ENCODE peak calls at places on chromosomes 16 and 17, in seven cellular contexts. M, W, Y, H, J, K and Z are unnamed samples.

GRCh38 chr16:17258848-17259713 is 211.7 kb downstream of the XYLT1 start:
- DNase-seq in K (no peak), M (peak), J (no peak), W (no peak), Y (peak), H (peak), Z (peak)

GRCh38 chr17:75373290-75373689 is 32.2 kb downstream of the GRB2 start:
- DNase-seq in J (no peak), H (no peak), W (no peak), M (no peak), K (no peak), Y (no peak), Z (no peak)

GRCh38 chr16:70267516-70267915 is 15.8 kb upstream of the EXOSC6 start:
- DNase-seq in W (no peak), M (no peak), J (peak), K (peak), Y (no peak), H (peak), Z (no peak)

GRCh38 chr17:64662774-64663367 is 764 bp upstream of the SMURF2 start:
- DNase-seq in K (no peak), M (no peak), H (no peak), J (no peak), Y (no peak), W (peak), Z (no peak)

GRCh38 chr17:73595068-73595865 is 49.0 kb downstream of the SDK2 start:
- DNase-seq in J (peak), H (peak), W (no peak), Y (no peak), M (no peak), K (no peak), Z (peak)

GRCh38 chr17:56499799-56500388 is 93.6 kb upstream of the NOG start:
- DNase-seq in W (no peak), Y (no peak), H (peak), J (no peak), K (peak), M (no peak), Z (no peak)

GRCh38 chr17:64198711-64199110 is 64.3 kb downstream of the TEX2 start:
- DNase-seq in H (no peak), K (no peak), J (no peak), Y (no peak), M (no peak), W (no peak), Z (no peak)

GRCh38 chr17:11901901-11902300 is 95.4 kb downstream of the ZNF18 start:
- DNase-seq in Y (no peak), K (no peak), J (no peak), M (no peak), W (no peak), H (no peak), Z (no peak)

GRCh38 chr17:39450051-39450450 is 1.0 kb downstream of the MED1 start:
- DNase-seq in Y (no peak), W (no peak), M (no peak), J (no peak), K (peak), H (no peak), Z (no peak)

GRCh38 chr17:39054111-39054645 is 87.0 kb upstream of the FBXO47 start:
- DNase-seq in W (no peak), H (no peak), K (no peak), Y (no peak), J (no peak), M (no peak), Z (no peak)

GRCh38 chr17:65176646-65177409 is 39.7 kb downstream of the RGS9 start:
- DNase-seq in Y (no peak), W (no peak), K (no peak), M (no peak), H (no peak), J (no peak), Z (no peak)

GRCh38 chr17:29709861-29710849 is 87.4 kb upstream of the CORO6 start:
- DNase-seq in H (no peak), Y (no peak), K (no peak), J (no peak), W (no peak), M (no peak), Z (no peak)

GRCh38 chr16:50152386-50152806 is 710 bp upstream of the TENT4B start:
- DNase-seq in W (peak), H (no peak), Y (peak), M (peak), K (no peak), J (no peak), Z (peak)

GRCh38 chr16:21560462-21560861 is 38.9 kb upstream of the METTL9 start:
- DNase-seq in J (no peak), W (no peak), H (no peak), Y (no peak), M (no peak), K (no peak), Z (no peak)

GRCh38 chr17:43943769-43944418 is 1.6 kb upstream of the PPY start:
- DNase-seq in Y (peak), K (peak), W (peak), J (peak), H (peak), M (peak), Z (peak)

GRCh38 chr16:78915916-78916315 is 684.6 kb downstream of the MAF start:
- DNase-seq in M (no peak), H (no peak), K (no peak), W (no peak), Y (no peak), J (no peak), Z (no peak)

GRCh38 chr17:28634211-28634865 is 10.6 kb downstream of the BLTP2 start:
- DNase-seq in H (no peak), J (no peak), M (no peak), W (no peak), K (no peak), Y (no peak), Z (no peak)

GRCh38 chr17:47837401-47838039 is 3.6 kb downstream of the SCRN2 start:
- DNase-seq in J (no peak), H (no peak), K (peak), M (no peak), Y (no peak), W (no peak), Z (no peak)

GRCh38 chr17:82917656-82918345 is 78.0 kb upstream of the ZNF750 start:
- DNase-seq in H (peak), J (peak), W (no peak), Y (no peak), M (no peak), K (peak), Z (no peak)

GRCh38 chr17:38428643-38429371 is 543 bp downstream of the ARHGAP23 start:
- DNase-seq in J (peak), M (no peak), K (no peak), W (no peak), Y (no peak), H (no peak), Z (no peak)

DNA sequence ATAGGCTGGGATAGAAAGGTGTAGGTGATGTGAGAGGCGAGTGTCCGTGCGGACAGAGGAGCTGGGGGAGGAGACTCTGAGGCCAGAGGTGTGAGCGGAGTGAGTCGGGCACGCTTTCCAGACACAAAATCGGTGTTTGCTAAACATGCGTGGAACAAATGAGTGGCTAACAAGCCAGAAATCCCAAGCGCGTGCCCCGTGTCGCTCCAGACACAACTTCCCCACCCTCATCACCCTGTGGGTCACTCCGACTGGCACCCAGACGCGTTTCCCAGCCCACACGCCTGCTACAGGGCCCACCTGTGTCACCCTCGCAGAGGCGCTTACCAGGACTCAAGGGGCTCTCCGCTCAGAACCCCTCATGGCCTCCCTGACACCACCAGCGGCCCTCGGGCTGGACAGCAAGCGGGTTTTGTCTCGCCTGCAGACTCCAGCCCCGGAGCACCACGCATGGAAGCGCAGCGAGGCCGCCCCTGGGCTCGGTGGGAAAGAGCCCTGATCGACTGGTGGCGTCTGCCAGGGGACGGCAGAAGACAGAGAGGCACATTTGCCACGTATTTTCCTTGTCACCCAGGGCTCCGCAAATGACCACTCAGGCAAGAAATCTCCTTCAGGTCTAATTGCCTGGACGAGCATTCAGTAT is 6.0 kb upstream of the RPH3AL start:
- DNase-seq in H (no peak), K (no peak), M (no peak), J (no peak), Y (no peak), W (no peak), Z (no peak)
- TF ChIP-seq TAF1 in H (no peak), K (no peak), M (no peak), J (no peak), Y (no peak), W (no peak), Z (no peak)

GRCh38 chr17:67491009-67491677 is 114.1 kb downstream of the PITPNC1 start:
- DNase-seq in W (no peak), K (peak), Y (no peak), M (no peak), H (no peak), J (peak), Z (no peak)
- TF ChIP-seq POLR2AphosphoS5 in W (no peak), K (no peak), Y (no peak), M (no peak), H (no peak), J (peak), Z (no peak)

DNA sequence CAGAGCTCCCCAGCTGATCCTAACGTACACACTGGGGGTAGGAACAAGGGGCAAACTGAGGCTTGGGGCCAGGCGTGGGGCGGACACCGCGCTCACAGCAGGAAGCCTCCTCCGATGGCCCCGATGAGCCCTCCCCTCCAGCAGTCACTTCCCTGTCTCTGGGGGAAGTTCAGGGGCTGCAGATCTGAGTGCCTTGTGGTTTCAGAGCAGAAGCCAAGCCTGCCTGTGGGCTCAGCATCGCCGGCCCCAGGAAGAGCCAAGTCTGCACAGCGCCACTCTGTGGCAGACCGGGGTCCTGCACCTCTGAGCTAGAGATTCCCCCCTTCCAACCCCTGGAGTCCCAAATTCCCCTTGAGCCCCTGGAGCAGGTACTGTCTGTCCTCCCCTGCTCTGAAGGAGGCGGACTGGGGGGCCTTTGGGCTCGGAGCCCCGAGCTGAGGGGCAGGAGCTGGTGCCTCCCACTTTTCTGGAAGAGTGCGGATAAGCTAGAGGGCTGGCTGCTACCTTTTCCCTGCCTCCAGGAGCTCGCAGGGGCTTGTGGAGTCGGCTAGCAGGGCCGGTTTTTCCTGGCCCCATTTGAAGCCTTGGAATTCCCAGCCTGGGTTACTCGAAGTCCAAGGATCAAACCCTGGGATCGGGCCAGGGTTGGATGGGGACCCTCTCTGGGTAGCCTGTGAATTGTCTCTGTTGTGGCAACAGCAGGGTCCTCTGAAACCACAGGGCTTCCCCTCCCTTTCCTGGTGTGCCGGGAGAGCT is 2.9 kb downstream of the GSE1 start:
- DNase-seq in W (no peak), Y (peak), M (peak), K (peak), H (no peak), J (peak), Z (peak)
- TF ChIP-seq TAF1 in W (no peak), Y (no peak), M (no peak), K (no peak), H (peak), J (no peak), Z (no peak)

GRCh38 chr16:67177743-67178699 is 5.7 kb downstream of the MATCAP1 start:
- DNase-seq in M (no peak), H (peak), Y (peak), J (peak), W (peak), K (peak), Z (peak)
- TF ChIP-seq POLR2AphosphoS5 in M (no peak), H (no peak), Y (no peak), J (no peak), W (peak), K (peak), Z (no peak)

DNA sequence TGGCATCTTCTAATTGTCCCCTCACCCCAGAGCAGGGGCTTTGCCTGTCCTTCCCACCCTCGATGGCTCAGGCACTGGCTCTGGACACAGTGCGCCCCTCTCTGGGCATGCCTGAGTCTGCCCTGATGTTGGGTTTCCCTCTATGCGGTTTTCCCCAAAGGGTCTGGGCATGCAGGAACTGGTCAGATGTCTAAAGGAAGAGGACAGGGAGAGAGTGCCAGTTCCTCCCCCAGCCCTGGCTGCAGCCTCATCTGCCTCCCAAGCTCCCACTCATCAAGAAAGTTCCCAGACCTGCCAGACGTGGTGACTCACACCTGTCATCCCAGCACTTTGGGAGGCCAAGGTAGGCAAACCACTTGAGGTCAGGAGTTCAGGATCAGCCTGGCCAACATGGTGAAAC is 41.3 kb upstream of the PABPN1L start:
- DNase-seq in Y (no peak), H (no peak), J (no peak), W (no peak), M (no peak), K (no peak), Z (no peak)
- TF ChIP-seq TAF1 in Y (no peak), H (no peak), J (no peak), W (no peak), M (no peak), K (no peak), Z (no peak)

DNA sequence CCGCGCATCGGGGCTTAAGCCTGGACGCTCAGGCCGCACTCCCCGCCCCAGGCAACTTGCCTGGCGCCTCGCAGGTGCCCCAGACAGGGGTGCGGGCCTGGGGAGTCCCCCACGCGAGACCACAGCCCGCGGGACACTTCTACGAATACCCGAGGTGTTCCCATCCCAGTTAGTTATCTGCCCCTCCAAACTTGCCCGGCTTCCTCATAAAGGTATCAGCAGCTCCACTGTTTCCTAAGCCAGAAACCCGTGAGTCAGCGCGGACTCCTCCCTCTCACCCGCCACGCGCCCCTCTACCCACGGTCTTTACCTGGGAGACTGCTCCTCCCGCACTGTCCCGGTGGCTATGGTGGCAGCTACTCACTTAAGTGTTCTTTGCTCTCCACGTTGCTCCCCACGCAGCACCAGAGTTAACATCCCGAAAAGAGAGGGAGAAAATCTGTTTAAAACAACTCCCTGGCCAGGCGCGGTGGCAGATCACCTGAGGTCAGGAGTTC is 1.0 kb upstream of the CREBBP start:
- DNase-seq in K (no peak), M (no peak), Y (no peak), W (no peak), J (no peak), H (peak), Z (no peak)
- TF ChIP-seq POLR2AphosphoS5 in K (no peak), M (no peak), Y (no peak), W (no peak), J (no peak), H (no peak), Z (no peak)

GRCh38 chr17:45224671-45225050 is 3.0 kb downstream of the FMNL1 start:
- DNase-seq in J (no peak), W (no peak), Y (peak), K (no peak), M (no peak), H (no peak), Z (no peak)
- TF ChIP-seq TAF1 in J (no peak), W (no peak), Y (no peak), K (no peak), M (no peak), H (no peak), Z (no peak)

GRCh38 chr16:87790278-87791023 is 24.7 kb upstream of the KLHDC4 start:
- DNase-seq in Y (no peak), M (no peak), H (no peak), J (peak), W (no peak), K (no peak), Z (no peak)
- TF ChIP-seq POLR2AphosphoS5 in Y (no peak), M (no peak), H (no peak), J (no peak), W (no peak), K (no peak), Z (no peak)

GRCh38 chr17:15973016-15973415 is 26.5 kb downstream of the ZSWIM7 start:
- DNase-seq in Y (no peak), H (no peak), J (no peak), M (no peak), W (no peak), K (no peak), Z (no peak)
- TF ChIP-seq TAF1 in Y (no peak), H (no peak), J (no peak), M (no peak), W (no peak), K (no peak), Z (no peak)

DNA sequence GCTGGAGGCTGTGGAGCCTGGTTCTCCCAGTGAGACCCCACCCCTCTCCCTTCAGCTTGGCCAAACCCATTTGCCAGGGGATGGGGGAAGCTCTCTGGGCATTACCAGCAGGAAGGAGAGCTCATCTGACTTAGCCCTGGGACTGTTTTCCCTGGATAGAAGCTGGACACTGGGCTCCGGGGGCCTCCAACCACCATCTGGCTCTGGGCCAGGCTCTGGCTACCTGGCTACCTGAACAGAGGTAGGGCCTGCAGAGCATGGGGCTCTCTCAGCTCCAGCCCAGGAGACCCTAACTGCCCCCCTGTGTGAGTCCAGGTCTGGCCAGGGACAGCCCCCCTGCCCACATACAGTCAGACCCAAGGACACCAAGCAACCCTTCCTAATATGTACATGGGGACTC is 14.0 kb downstream of the CNGB1 start:
- DNase-seq in W (no peak), K (no peak), M (no peak), Y (no peak), J (no peak), H (no peak), Z (no peak)
- TF ChIP-seq POLR2AphosphoS5 in W (no peak), K (no peak), M (no peak), Y (no peak), J (no peak), H (no peak), Z (no peak)